ENCODE peak calls at places on chromosomes 7 and 10, in six cellular contexts. One of them, this sample, is unnamed.

GRCh38 chr10:128487517-128487916 is 361.3 kb upstream of the MKI67 start:
- DNase-seq in RWPE1: no peak
- DNase-seq in right lobe of liver: no peak
- DNase-seq in testis: no peak
- DNase-seq in NCI-H2107: no peak
- DNase-seq in pulmonary artery endothelial cell: no peak
- DNase-seq in this sample: no peak

GRCh38 chr7:137081694-137082093 is 213.2 kb downstream of the CHRM2 start:
- DNase-seq in RWPE1: no peak
- DNase-seq in right lobe of liver: peak
- DNase-seq in testis: peak
- DNase-seq in NCI-H2107: no peak
- DNase-seq in pulmonary artery endothelial cell: no peak
- DNase-seq in this sample: no peak

GRCh38 chr10:133349577-133350011 is 2.4 kb downstream of the PRAP1 start:
- DNase-seq in RWPE1: no peak
- DNase-seq in right lobe of liver: no peak
- DNase-seq in testis: no peak
- DNase-seq in NCI-H2107: no peak
- DNase-seq in pulmonary artery endothelial cell: no peak
- DNase-seq in this sample: no peak

GRCh38 chr10:26931223-26931622 is 70.5 kb upstream of the ABI1 start:
- DNase-seq in RWPE1: no peak
- DNase-seq in right lobe of liver: no peak
- DNase-seq in testis: peak
- DNase-seq in NCI-H2107: no peak
- DNase-seq in pulmonary artery endothelial cell: no peak
- DNase-seq in this sample: no peak

GRCh38 chr10:73875139-73875475 is 752 bp upstream of the CAMK2G start:
- DNase-seq in RWPE1: no peak
- DNase-seq in right lobe of liver: no peak
- DNase-seq in testis: no peak
- DNase-seq in NCI-H2107: no peak
- DNase-seq in pulmonary artery endothelial cell: no peak
- DNase-seq in this sample: no peak

GRCh38 chr7:33754933-33755928 is 150.1 kb upstream of the BMPER start:
- DNase-seq in RWPE1: no peak
- DNase-seq in right lobe of liver: no peak
- DNase-seq in testis: no peak
- DNase-seq in NCI-H2107: no peak
- DNase-seq in pulmonary artery endothelial cell: no peak
- DNase-seq in this sample: no peak

GRCh38 chr7:106369349-106369748 is 84.6 kb upstream of the NAMPT start:
- DNase-seq in RWPE1: peak
- DNase-seq in right lobe of liver: no peak
- DNase-seq in testis: no peak
- DNase-seq in NCI-H2107: no peak
- DNase-seq in pulmonary artery endothelial cell: no peak
- DNase-seq in this sample: no peak

GRCh38 chr10:20841419-20841818 is 55.7 kb downstream of the NEBL start:
- DNase-seq in RWPE1: no peak
- DNase-seq in right lobe of liver: no peak
- DNase-seq in testis: no peak
- DNase-seq in NCI-H2107: no peak
- DNase-seq in pulmonary artery endothelial cell: no peak
- DNase-seq in this sample: no peak

GRCh38 chr10:98472171-98472570 is 25.4 kb upstream of the HPS1 start:
- DNase-seq in RWPE1: no peak
- DNase-seq in right lobe of liver: no peak
- DNase-seq in testis: no peak
- DNase-seq in NCI-H2107: no peak
- DNase-seq in pulmonary artery endothelial cell: no peak
- DNase-seq in this sample: no peak

GRCh38 chr7:128454808-128455555 is 696 bp upstream of the HILPDA start:
- DNase-seq in RWPE1: peak
- DNase-seq in right lobe of liver: no peak
- DNase-seq in testis: no peak
- DNase-seq in NCI-H2107: no peak
- DNase-seq in pulmonary artery endothelial cell: no peak
- DNase-seq in this sample: no peak

GRCh38 chr10:98208925-98209324 is 59.1 kb downstream of the LOXL4 start:
- DNase-seq in RWPE1: no peak
- DNase-seq in right lobe of liver: no peak
- DNase-seq in testis: no peak
- DNase-seq in NCI-H2107: no peak
- DNase-seq in pulmonary artery endothelial cell: no peak
- DNase-seq in this sample: no peak

GRCh38 chr10:84363434-84363833 is 35.0 kb downstream of the CCSER2 start:
- DNase-seq in RWPE1: no peak
- DNase-seq in right lobe of liver: no peak
- DNase-seq in testis: no peak
- DNase-seq in NCI-H2107: no peak
- DNase-seq in pulmonary artery endothelial cell: no peak
- DNase-seq in this sample: no peak

GRCh38 chr10:3238115-3238871 is 65.7 kb upstream of the PITRM1 start:
- DNase-seq in RWPE1: no peak
- DNase-seq in right lobe of liver: no peak
- DNase-seq in testis: no peak
- DNase-seq in NCI-H2107: no peak
- DNase-seq in pulmonary artery endothelial cell: no peak
- DNase-seq in this sample: no peak

GRCh38 chr10:88012627-88013026 is 149.2 kb downstream of the PTEN start:
- DNase-seq in RWPE1: no peak
- DNase-seq in right lobe of liver: no peak
- DNase-seq in testis: no peak
- DNase-seq in NCI-H2107: no peak
- DNase-seq in pulmonary artery endothelial cell: no peak
- DNase-seq in this sample: no peak

GRCh38 chr7:6730343-6730633 is 23.5 kb upstream of the ZNF12 start:
- DNase-seq in RWPE1: peak
- DNase-seq in right lobe of liver: no peak
- DNase-seq in testis: peak
- DNase-seq in NCI-H2107: no peak
- DNase-seq in pulmonary artery endothelial cell: no peak
- DNase-seq in this sample: no peak

GRCh38 chr7:30074422-30075030 is 46.3 kb downstream of the PLEKHA8 start:
- DNase-seq in RWPE1: peak
- DNase-seq in right lobe of liver: no peak
- DNase-seq in testis: no peak
- DNase-seq in NCI-H2107: peak
- DNase-seq in pulmonary artery endothelial cell: peak
- DNase-seq in this sample: no peak

GRCh38 chr10:21929070-21929469 is 74.5 kb downstream of the DNAJC1 start:
- DNase-seq in RWPE1: peak
- DNase-seq in right lobe of liver: no peak
- DNase-seq in testis: no peak
- DNase-seq in NCI-H2107: no peak
- DNase-seq in pulmonary artery endothelial cell: no peak
- DNase-seq in this sample: no peak

GRCh38 chr7:139940866-139941265 is 111.8 kb downstream of the TBXAS1 start:
- DNase-seq in RWPE1: no peak
- DNase-seq in right lobe of liver: no peak
- DNase-seq in testis: no peak
- DNase-seq in NCI-H2107: no peak
- DNase-seq in pulmonary artery endothelial cell: no peak
- DNase-seq in this sample: no peak

GRCh38 chr10:19930936-19931859 is 115.0 kb downstream of the PLXDC2 start:
- DNase-seq in RWPE1: peak
- DNase-seq in right lobe of liver: peak
- DNase-seq in testis: peak
- DNase-seq in NCI-H2107: no peak
- DNase-seq in pulmonary artery endothelial cell: peak
- DNase-seq in this sample: no peak

GRCh38 chr7:151091431-151091830 is 5.2 kb downstream of the AGAP3 start:
- DNase-seq in RWPE1: no peak
- DNase-seq in right lobe of liver: no peak
- DNase-seq in testis: no peak
- DNase-seq in NCI-H2107: no peak
- DNase-seq in pulmonary artery endothelial cell: no peak
- DNase-seq in this sample: no peak

GRCh38 chr10:91672021-91672608 is 39.2 kb upstream of the PPP1R3C start:
- DNase-seq in RWPE1: no peak
- DNase-seq in right lobe of liver: no peak
- DNase-seq in testis: no peak
- DNase-seq in NCI-H2107: no peak
- DNase-seq in pulmonary artery endothelial cell: no peak
- DNase-seq in this sample: no peak

GRCh38 chr10:68301790-68302502 is 29.9 kb upstream of the HNRNPH3 start:
- DNase-seq in RWPE1: peak
- DNase-seq in right lobe of liver: no peak
- DNase-seq in testis: no peak
- DNase-seq in NCI-H2107: no peak
- DNase-seq in pulmonary artery endothelial cell: peak
- DNase-seq in this sample: peak

GRCh38 chr10:115005771-115006170 is 67.8 kb downstream of the TRUB1 start:
- DNase-seq in RWPE1: no peak
- DNase-seq in right lobe of liver: no peak
- DNase-seq in testis: no peak
- DNase-seq in NCI-H2107: no peak
- DNase-seq in pulmonary artery endothelial cell: no peak
- DNase-seq in this sample: no peak

GRCh38 chr10:47402681-47403301 is 18.7 kb upstream of the ZNF488 start:
- DNase-seq in RWPE1: peak
- DNase-seq in right lobe of liver: no peak
- DNase-seq in testis: peak
- DNase-seq in NCI-H2107: no peak
- DNase-seq in pulmonary artery endothelial cell: peak
- DNase-seq in this sample: no peak

GRCh38 chr7:93622036-93622714 is 47.7 kb upstream of the CALCR start:
- DNase-seq in RWPE1: peak
- DNase-seq in right lobe of liver: no peak
- DNase-seq in testis: peak
- DNase-seq in NCI-H2107: no peak
- DNase-seq in pulmonary artery endothelial cell: no peak
- DNase-seq in this sample: no peak

GRCh38 chr10:32927750-32928149 is 30.3 kb downstream of the ITGB1 start:
- DNase-seq in RWPE1: no peak
- DNase-seq in right lobe of liver: no peak
- DNase-seq in testis: no peak
- DNase-seq in NCI-H2107: no peak
- DNase-seq in pulmonary artery endothelial cell: no peak
- DNase-seq in this sample: no peak

GRCh38 chr10:58107506-58107905 is 160.2 kb downstream of the IPMK start:
- DNase-seq in RWPE1: peak
- DNase-seq in right lobe of liver: no peak
- DNase-seq in testis: no peak
- DNase-seq in NCI-H2107: no peak
- DNase-seq in pulmonary artery endothelial cell: no peak
- DNase-seq in this sample: no peak

GRCh38 chr7:149871576-149871975 is 2.2 kb upstream of the ATP6V0E2 start:
- DNase-seq in RWPE1: no peak
- DNase-seq in right lobe of liver: no peak
- DNase-seq in testis: peak
- DNase-seq in NCI-H2107: no peak
- DNase-seq in pulmonary artery endothelial cell: no peak
- DNase-seq in this sample: no peak

GRCh38 chr10:98444314-98445006 is 2.3 kb downstream of the HPS1 start:
- DNase-seq in RWPE1: no peak
- DNase-seq in right lobe of liver: no peak
- DNase-seq in testis: no peak
- DNase-seq in NCI-H2107: no peak
- DNase-seq in pulmonary artery endothelial cell: no peak
- DNase-seq in this sample: no peak

GRCh38 chr10:113958631-113959382 is 84.9 kb upstream of the ADRB1 start:
- DNase-seq in RWPE1: peak
- DNase-seq in right lobe of liver: peak
- DNase-seq in testis: no peak
- DNase-seq in NCI-H2107: no peak
- DNase-seq in pulmonary artery endothelial cell: no peak
- DNase-seq in this sample: no peak

GRCh38 chr10:127968659-127969058 is 61.8 kb downstream of the PTPRE start:
- DNase-seq in RWPE1: no peak
- DNase-seq in right lobe of liver: no peak
- DNase-seq in testis: no peak
- DNase-seq in NCI-H2107: no peak
- DNase-seq in pulmonary artery endothelial cell: no peak
- DNase-seq in this sample: no peak

GRCh38 chr7:151383638-151384351 is 26.0 kb downstream of the WDR86 start:
- DNase-seq in RWPE1: peak
- DNase-seq in right lobe of liver: no peak
- DNase-seq in testis: no peak
- DNase-seq in NCI-H2107: no peak
- DNase-seq in pulmonary artery endothelial cell: no peak
- DNase-seq in this sample: no peak

GRCh38 chr7:122884186-122884585 is 2.1 kb downstream of the CADPS2 start:
- DNase-seq in RWPE1: no peak
- DNase-seq in right lobe of liver: no peak
- DNase-seq in testis: no peak
- DNase-seq in NCI-H2107: no peak
- DNase-seq in pulmonary artery endothelial cell: no peak
- DNase-seq in this sample: no peak

GRCh38 chr10:7357193-7357592 is 53.6 kb downstream of the SFMBT2 start:
- DNase-seq in RWPE1: no peak
- DNase-seq in right lobe of liver: no peak
- DNase-seq in testis: no peak
- DNase-seq in NCI-H2107: no peak
- DNase-seq in pulmonary artery endothelial cell: no peak
- DNase-seq in this sample: no peak

GRCh38 chr10:100904903-100905302 is 7.9 kb upstream of the SLF2 start:
- DNase-seq in RWPE1: no peak
- DNase-seq in right lobe of liver: no peak
- DNase-seq in testis: no peak
- DNase-seq in NCI-H2107: no peak
- DNase-seq in pulmonary artery endothelial cell: no peak
- DNase-seq in this sample: no peak

GRCh38 chr10:6838118-6838517 is 258.0 kb upstream of the PRKCQ start:
- DNase-seq in RWPE1: no peak
- DNase-seq in right lobe of liver: no peak
- DNase-seq in testis: no peak
- DNase-seq in NCI-H2107: no peak
- DNase-seq in pulmonary artery endothelial cell: no peak
- DNase-seq in this sample: no peak

GRCh38 chr7:40221836-40222235 is 87.0 kb downstream of the SUGCT start:
- DNase-seq in RWPE1: peak
- DNase-seq in right lobe of liver: no peak
- DNase-seq in testis: no peak
- DNase-seq in NCI-H2107: no peak
- DNase-seq in pulmonary artery endothelial cell: no peak
- DNase-seq in this sample: no peak

GRCh38 chr7:31104361-31105255 is 52.5 kb downstream of the ADCYAP1R1 start:
- DNase-seq in RWPE1: no peak
- DNase-seq in right lobe of liver: no peak
- DNase-seq in testis: no peak
- DNase-seq in NCI-H2107: no peak
- DNase-seq in pulmonary artery endothelial cell: no peak
- DNase-seq in this sample: no peak